ENCODE peak calls at places on chromosomes 7 and 10, in ten cellular contexts. H, E, Y, L, S, W, Q, F, J and R are unnamed samples.

GRCh38 chr10:72088879-72089585 is 681 bp upstream of the SPOCK2 start:
- DNase-seq in H (peak; percentile 17), E (peak; percentile 62), Y (no peak), L (peak; percentile 72), S (peak; percentile 8), W (peak; percentile 31), Q (no peak), F (no peak), J (no peak), R (peak; percentile 74)

GRCh38 chr10:70891636-70892035 is 3.3 kb upstream of the PCBD1 start:
- DNase-seq in H (peak; percentile 34), E (no peak), Y (peak; percentile 29), L (no peak), S (peak; percentile 7), W (no peak), Q (no peak), F (no peak), J (no peak), R (no peak)

GRCh38 chr10:12041766-12042408 is 722 bp downstream of the UPF2 start:
- DNase-seq in H (peak; percentile 18), E (no peak), Y (no peak), L (peak; percentile 54), S (peak; percentile 31), W (peak; percentile 7), Q (peak; percentile 31), F (no peak), J (no peak), R (peak; percentile 52)

GRCh38 chr7:36280840-36281812 is 108.5 kb upstream of the ANLN start:
- DNase-seq in H (peak; percentile 72), E (peak; percentile 62), Y (peak; percentile 87), L (peak; percentile 86), S (peak; percentile 86), W (peak; percentile 86), Q (peak; percentile 45), F (peak; percentile 86), J (peak; percentile 69), R (no peak)

GRCh38 chr10:91424016-91424415 is 13.9 kb downstream of the HECTD2 start:
- DNase-seq in H (no peak), E (no peak), Y (no peak), L (peak; percentile 33), S (peak; percentile 25), W (no peak), Q (no peak), F (no peak), J (no peak), R (peak; percentile 20)

GRCh38 chr7:116200963-116201362 is 9.4 kb upstream of the TES start:
- DNase-seq in H (no peak), E (no peak), Y (no peak), L (peak; percentile 43), S (no peak), W (no peak), Q (no peak), F (no peak), J (no peak), R (no peak)

GRCh38 chr7:8440670-8441069 is 7.3 kb downstream of the NXPH1 start:
- DNase-seq in H (no peak), E (no peak), Y (no peak), L (no peak), S (no peak), W (no peak), Q (no peak), F (no peak), J (no peak), R (no peak)

GRCh38 chr7:116316838-116317612 is 106.7 kb downstream of the TES start:
- DNase-seq in H (peak; percentile 98), E (peak; percentile 18), Y (peak; percentile 100), L (peak; percentile 98), S (peak; percentile 98), W (peak; percentile 63), Q (no peak), F (peak; percentile 84), J (peak; percentile 40), R (peak; percentile 28)

GRCh38 chr10:16848562-16849154 is 31.4 kb upstream of the RSU1 start:
- DNase-seq in H (peak; percentile 27), E (no peak), Y (peak; percentile 52), L (no peak), S (no peak), W (no peak), Q (no peak), F (peak; percentile 69), J (no peak), R (no peak)

GRCh38 chr7:98872328-98872924 is 2.6 kb upstream of the TMEM130 start:
- DNase-seq in H (no peak), E (no peak), Y (no peak), L (peak; percentile 35), S (no peak), W (no peak), Q (no peak), F (peak; percentile 23), J (no peak), R (peak; percentile 50)

GRCh38 chr10:119479048-119479394 is 63.5 kb downstream of the RGS10 start:
- DNase-seq in H (no peak), E (no peak), Y (no peak), L (peak; percentile 40), S (no peak), W (no peak), Q (no peak), F (no peak), J (no peak), R (no peak)

GRCh38 chr7:94305836-94306235 is 88.9 kb upstream of the COL1A2 start:
- DNase-seq in H (no peak), E (no peak), Y (no peak), L (no peak), S (no peak), W (no peak), Q (no peak), F (no peak), J (no peak), R (no peak)

GRCh38 chr10:34526758-34527730 is 288.1 kb downstream of the PARD3 start:
- DNase-seq in H (peak; percentile 98), E (no peak), Y (peak; percentile 99), L (peak; percentile 81), S (peak; percentile 95), W (no peak), Q (no peak), F (no peak), J (no peak), R (no peak)

GRCh38 chr7:312409-312808 is 22.4 kb downstream of the FOXL3 start:
- DNase-seq in H (no peak), E (no peak), Y (no peak), L (no peak), S (no peak), W (no peak), Q (no peak), F (no peak), J (no peak), R (no peak)
- TF ChIP-seq CTCF in H (no peak), E (no peak), Y (no peak), L (no peak), S (no peak), W (no peak), Q (no peak), F (no peak), J (no peak), R (no peak)

DNA sequence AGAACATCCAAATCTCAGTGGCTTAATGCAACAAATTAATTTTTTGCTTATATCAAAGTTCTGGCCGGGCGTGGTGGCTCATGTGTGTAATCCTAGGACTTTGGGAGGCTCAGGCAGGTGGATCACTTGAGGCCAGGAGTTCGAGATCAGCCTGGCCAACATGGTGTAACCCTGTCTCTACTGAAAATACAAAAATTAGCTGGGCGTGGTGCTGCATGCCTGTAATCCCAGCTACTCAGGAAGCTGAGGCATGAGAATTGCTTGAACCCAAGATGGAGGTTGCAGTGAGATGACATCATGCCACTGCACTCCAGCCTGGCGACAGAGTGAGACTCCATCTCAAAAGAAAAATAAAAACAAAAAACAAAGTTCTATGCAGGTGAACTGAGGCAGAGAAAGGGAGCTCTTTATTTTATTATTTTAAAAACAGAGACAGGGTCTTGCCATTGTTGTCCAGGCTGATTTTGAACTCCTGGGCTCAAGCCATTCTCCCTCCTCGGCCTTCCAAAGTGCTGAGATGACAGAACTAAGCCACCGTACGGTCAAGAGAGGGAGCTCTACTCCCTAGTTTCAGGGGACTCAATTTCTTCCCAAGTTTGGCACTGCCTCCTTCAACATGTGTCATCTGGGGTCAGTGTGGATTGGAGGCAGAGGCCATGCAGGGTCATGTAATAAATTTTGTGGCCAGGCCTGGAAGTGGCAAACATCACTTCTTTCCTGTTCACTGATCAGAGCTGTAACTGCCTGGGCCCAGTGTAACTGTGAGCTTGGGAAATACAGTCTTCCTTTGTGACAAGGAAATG is 2.4 kb downstream of the ADCK2 start:
- DNase-seq in H (peak; percentile 64), E (no peak), Y (peak; percentile 25), L (peak; percentile 87), S (peak; percentile 41), W (peak; percentile 24), Q (peak; percentile 60), F (peak; percentile 64), J (no peak), R (no peak)
- TF ChIP-seq CTCF in H (peak; percentile 63), E (peak; percentile 51), Y (peak; percentile 17), L (peak; percentile 65), S (peak; percentile 62), W (no peak), Q (peak; percentile 62), F (peak; percentile 28), J (no peak), R (no peak)

GRCh38 chr7:1811850-1812692 is 142.0 kb downstream of the ELFN1 start:
- DNase-seq in H (no peak), E (no peak), Y (no peak), L (no peak), S (no peak), W (peak; percentile 32), Q (peak; percentile 63), F (peak; percentile 51), J (no peak), R (no peak)
- TF ChIP-seq CTCF in H (no peak), E (peak; percentile 64), Y (no peak), L (no peak), S (peak; percentile 26), W (peak; percentile 72), Q (no peak), F (no peak), J (peak; percentile 17), R (peak; percentile 39)

GRCh38 chr7:31122649-31123058 is 70.5 kb downstream of the ADCYAP1R1 start:
- DNase-seq in H (peak; percentile 93), E (peak; percentile 48), Y (peak; percentile 69), L (peak; percentile 92), S (peak; percentile 85), W (peak; percentile 82), Q (peak; percentile 75), F (peak; percentile 80), J (peak; percentile 59), R (peak; percentile 64)
- TF ChIP-seq CTCF in H (peak; percentile 87), E (peak; percentile 92), Y (peak; percentile 85), L (peak; percentile 80), S (peak; percentile 81), W (peak; percentile 85), Q (peak; percentile 81), F (peak; percentile 75), J (peak; percentile 66), R (peak; percentile 74)